ENCODE peak calls at places on chromosomes 5 and 9, in four cellular contexts. E, X, R and P are unnamed samples.

GRCh38 chr5:39755986-39756385 is 331.2 kb upstream of the DAB2 start:
- DNase-seq in E (no peak), R (no peak), X (no peak), P (no peak)

GRCh38 chr5:179893076-179893957 is 14.4 kb downstream of the TBC1D9B start:
- DNase-seq in E (no peak), X (no peak), R (no peak), P (no peak)

GRCh38 chr5:86118542-86118941 is 499.2 kb upstream of the COX7C start:
- DNase-seq in E (no peak), X (no peak), R (no peak), P (no peak)

GRCh38 chr9:22119537-22120167 is 110.5 kb upstream of the CDKN2B start:
- DNase-seq in R (no peak), E (no peak), X (no peak), P (no peak)

GRCh38 chr9:124769451-124770358 is 1.4 kb downstream of the NR6A1 start:
- DNase-seq in R (peak; percentile 55), E (no peak), X (no peak), P (no peak)

GRCh38 chr9:101027733-101028345 is 688 bp upstream of the PLPPR1 start:
- DNase-seq in E (no peak), X (no peak), R (no peak), P (no peak)

GRCh38 chr5:149421834-149422233 is 42.7 kb upstream of the IL17B start:
- DNase-seq in E (no peak), R (no peak), X (no peak), P (no peak)

GRCh38 chr9:133711428-133712220 is 26.5 kb downstream of the SARDH start:
- DNase-seq in X (no peak), R (peak; percentile 40), E (no peak), P (no peak)

GRCh38 chr9:69535911-69536310 is 136.3 kb downstream of the APBA1 start:
- DNase-seq in E (no peak), R (no peak), X (no peak), P (no peak)

GRCh38 chr5:132238169-132238744 is 10.6 kb upstream of the P4HA2 start:
- DNase-seq in R (peak; percentile 77), E (peak; percentile 44), X (peak; percentile 96), P (peak; percentile 70)

GRCh38 chr9:128845186-128845931 is 15.8 kb upstream of the SPOUT1 start:
- DNase-seq in E (no peak), X (no peak), R (peak; percentile 17), P (peak; percentile 41)

GRCh38 chr5:134463991-134464760 is 52.5 kb upstream of the CDKN2AIPNL start:
- DNase-seq in R (no peak), X (no peak), E (no peak), P (no peak)

GRCh38 chr5:17218353-17219005 is 1.0 kb downstream of the BASP1 start:
- DNase-seq in E (no peak), X (no peak), R (peak; percentile 47), P (peak; percentile 47)

GRCh38 chr9:15416880-15417279 is 5.8 kb upstream of the SNAPC3 start:
- DNase-seq in R (no peak), X (no peak), E (no peak), P (no peak)

GRCh38 chr5:10133830-10134229 is 115.9 kb downstream of the ATPSCKMT start:
- DNase-seq in X (no peak), E (no peak), R (no peak), P (no peak)

GRCh38 chr5:40112875-40113274 is 566.8 kb upstream of the PTGER4 start:
- DNase-seq in R (no peak), X (no peak), E (no peak), P (no peak)

GRCh38 chr5:128038641-128039040 is 44.9 kb upstream of the SLC12A2 start:
- DNase-seq in E (no peak), X (no peak), R (no peak), P (no peak)

GRCh38 chr5:132459983-132460834 is 30.4 kb downstream of the IRF1 start:
- DNase-seq in E (no peak), X (no peak), R (peak; percentile 69), P (peak; percentile 34)

GRCh38 chr9:132877818-132878694 is at the start of gene AK8:
- DNase-seq in X (peak; percentile 44), E (peak; percentile 49), R (peak; percentile 84), P (peak; percentile 74)

GRCh38 chr9:95336281-95336680 is 18.8 kb upstream of the FANCC start:
- DNase-seq in X (no peak), E (no peak), R (no peak), P (no peak)